ENCODE peak calls at places on chromosome X, in ten cellular contexts. One of them, this sample, is unnamed.

GRCh38 chrX:24149346-24150050 is at the start of gene ZFX:
- DNase-seq in GM12864: no peak
- DNase-seq in AG10803: peak
- DNase-seq in NB4: peak
- DNase-seq in psoas muscle: peak
- DNase-seq in choroid plexus epithelial cell: peak
- DNase-seq in suprapubic skin: no peak
- DNase-seq in CD8-positive, alpha-beta T cell: peak
- DNase-seq in endothelial cell of umbilical vein: peak
- DNase-seq in fibroblast of lung: peak
- DNase-seq in this sample: peak

GRCh38 chrX:71195959-71196727 is 26.9 kb upstream of the GJB1 start:
- DNase-seq in AG10803: no peak
- DNase-seq in suprapubic skin: no peak
- DNase-seq in GM12864: no peak
- DNase-seq in choroid plexus epithelial cell: no peak
- DNase-seq in NB4: peak
- DNase-seq in fibroblast of lung: no peak
- DNase-seq in endothelial cell of umbilical vein: no peak
- DNase-seq in CD8-positive, alpha-beta T cell: peak
- DNase-seq in psoas muscle: no peak
- DNase-seq in this sample: no peak

GRCh38 chrX:68183612-68184214 is 249.6 kb downstream of the OPHN1 start:
- DNase-seq in endothelial cell of umbilical vein: peak
- DNase-seq in psoas muscle: no peak
- DNase-seq in GM12864: no peak
- DNase-seq in CD8-positive, alpha-beta T cell: no peak
- DNase-seq in NB4: peak
- DNase-seq in AG10803: peak
- DNase-seq in suprapubic skin: no peak
- DNase-seq in fibroblast of lung: peak
- DNase-seq in choroid plexus epithelial cell: peak
- DNase-seq in this sample: no peak

GRCh38 chrX:41984628-41985027 is 61.3 kb upstream of the CASK start:
- DNase-seq in suprapubic skin: no peak
- DNase-seq in choroid plexus epithelial cell: no peak
- DNase-seq in NB4: no peak
- DNase-seq in CD8-positive, alpha-beta T cell: no peak
- DNase-seq in AG10803: no peak
- DNase-seq in endothelial cell of umbilical vein: no peak
- DNase-seq in psoas muscle: no peak
- DNase-seq in fibroblast of lung: peak
- DNase-seq in GM12864: no peak
- DNase-seq in this sample: no peak

GRCh38 chrX:110002300-110003166 is at the start of gene TMEM164:
- DNase-seq in GM12864: peak
- DNase-seq in suprapubic skin: peak
- DNase-seq in psoas muscle: peak
- DNase-seq in NB4: peak
- DNase-seq in choroid plexus epithelial cell: peak
- DNase-seq in AG10803: peak
- DNase-seq in fibroblast of lung: peak
- DNase-seq in endothelial cell of umbilical vein: peak
- DNase-seq in CD8-positive, alpha-beta T cell: peak
- DNase-seq in this sample: peak

GRCh38 chrX:43631841-43632240 is 24.3 kb upstream of the MAOA start:
- DNase-seq in NB4: no peak
- DNase-seq in AG10803: no peak
- DNase-seq in GM12864: no peak
- DNase-seq in choroid plexus epithelial cell: peak
- DNase-seq in suprapubic skin: no peak
- DNase-seq in psoas muscle: no peak
- DNase-seq in fibroblast of lung: peak
- DNase-seq in endothelial cell of umbilical vein: no peak
- DNase-seq in CD8-positive, alpha-beta T cell: no peak
- DNase-seq in this sample: no peak

GRCh38 chrX:41960142-41960541 is 36.8 kb upstream of the CASK start:
- DNase-seq in fibroblast of lung: no peak
- DNase-seq in psoas muscle: no peak
- DNase-seq in GM12864: no peak
- DNase-seq in choroid plexus epithelial cell: no peak
- DNase-seq in CD8-positive, alpha-beta T cell: no peak
- DNase-seq in AG10803: no peak
- DNase-seq in endothelial cell of umbilical vein: no peak
- DNase-seq in suprapubic skin: no peak
- DNase-seq in NB4: no peak
- DNase-seq in this sample: no peak

GRCh38 chrX:69163936-69164741 is 1.1 kb downstream of the PJA1 start:
- DNase-seq in fibroblast of lung: peak
- DNase-seq in CD8-positive, alpha-beta T cell: peak
- DNase-seq in endothelial cell of umbilical vein: peak
- DNase-seq in choroid plexus epithelial cell: peak
- DNase-seq in suprapubic skin: no peak
- DNase-seq in NB4: no peak
- DNase-seq in AG10803: no peak
- DNase-seq in psoas muscle: peak
- DNase-seq in GM12864: no peak
- DNase-seq in this sample: peak

GRCh38 chrX:91311969-91312368 is 122.7 kb upstream of the PABPC5 start:
- DNase-seq in choroid plexus epithelial cell: no peak
- DNase-seq in fibroblast of lung: no peak
- DNase-seq in psoas muscle: no peak
- DNase-seq in suprapubic skin: no peak
- DNase-seq in GM12864: no peak
- DNase-seq in CD8-positive, alpha-beta T cell: no peak
- DNase-seq in AG10803: no peak
- DNase-seq in NB4: no peak
- DNase-seq in endothelial cell of umbilical vein: no peak
- DNase-seq in this sample: no peak

GRCh38 chrX:43940811-43941210 is 32.4 kb downstream of the NDP start:
- DNase-seq in suprapubic skin: no peak
- DNase-seq in fibroblast of lung: peak
- DNase-seq in choroid plexus epithelial cell: peak
- DNase-seq in psoas muscle: no peak
- DNase-seq in endothelial cell of umbilical vein: peak
- DNase-seq in AG10803: peak
- DNase-seq in CD8-positive, alpha-beta T cell: no peak
- DNase-seq in NB4: no peak
- DNase-seq in GM12864: no peak
- DNase-seq in this sample: no peak

GRCh38 chrX:15849555-15849954 is 5.1 kb downstream of the AP1S2 start:
- DNase-seq in psoas muscle: no peak
- DNase-seq in NB4: peak
- DNase-seq in fibroblast of lung: no peak
- DNase-seq in endothelial cell of umbilical vein: peak
- DNase-seq in choroid plexus epithelial cell: peak
- DNase-seq in GM12864: no peak
- DNase-seq in AG10803: no peak
- DNase-seq in CD8-positive, alpha-beta T cell: no peak
- DNase-seq in suprapubic skin: no peak
- DNase-seq in this sample: no peak

GRCh38 chrX:15744181-15744867 is 6.3 kb downstream of the CA5B start:
- DNase-seq in AG10803: no peak
- DNase-seq in suprapubic skin: no peak
- DNase-seq in CD8-positive, alpha-beta T cell: no peak
- DNase-seq in NB4: no peak
- DNase-seq in psoas muscle: peak
- DNase-seq in endothelial cell of umbilical vein: no peak
- DNase-seq in choroid plexus epithelial cell: no peak
- DNase-seq in GM12864: no peak
- DNase-seq in fibroblast of lung: peak
- DNase-seq in this sample: no peak

GRCh38 chrX:81174286-81174685 is 27.4 kb downstream of the HMGN5 start:
- DNase-seq in psoas muscle: no peak
- DNase-seq in AG10803: peak
- DNase-seq in NB4: peak
- DNase-seq in suprapubic skin: no peak
- DNase-seq in fibroblast of lung: peak
- DNase-seq in GM12864: no peak
- DNase-seq in CD8-positive, alpha-beta T cell: no peak
- DNase-seq in endothelial cell of umbilical vein: peak
- DNase-seq in choroid plexus epithelial cell: peak
- DNase-seq in this sample: no peak

GRCh38 chrX:141642979-141643378 is 53.5 kb downstream of the SPANXA2 start:
- DNase-seq in NB4: no peak
- DNase-seq in fibroblast of lung: peak
- DNase-seq in AG10803: peak
- DNase-seq in GM12864: no peak
- DNase-seq in choroid plexus epithelial cell: peak
- DNase-seq in suprapubic skin: no peak
- DNase-seq in CD8-positive, alpha-beta T cell: no peak
- DNase-seq in psoas muscle: no peak
- DNase-seq in endothelial cell of umbilical vein: no peak
- DNase-seq in this sample: no peak

DNA sequence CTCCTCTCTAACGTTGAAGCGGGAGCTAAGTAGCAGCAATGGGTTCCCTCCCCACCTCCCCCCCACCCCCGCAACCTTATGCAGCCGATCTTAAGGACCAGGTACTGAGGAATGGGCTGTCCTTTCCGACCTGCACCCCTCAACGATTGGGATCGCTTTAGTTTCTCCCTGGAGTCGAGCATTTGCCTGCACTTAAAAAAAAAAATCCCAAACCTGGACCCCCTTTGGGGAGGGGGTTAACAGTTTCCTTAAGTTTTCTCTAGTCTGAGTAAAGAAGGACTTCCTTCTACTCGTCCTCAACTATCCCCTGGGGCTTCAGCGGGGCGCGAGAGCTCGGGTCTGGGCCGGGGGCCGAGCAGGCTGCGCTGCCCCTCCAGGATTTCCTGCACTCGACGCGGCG is 25.7 kb upstream of the BCORL1 start:
- DNase-seq in choroid plexus epithelial cell: no peak
- DNase-seq in CD8-positive, alpha-beta T cell: no peak
- DNase-seq in suprapubic skin: no peak
- DNase-seq in psoas muscle: no peak
- DNase-seq in endothelial cell of umbilical vein: no peak
- DNase-seq in GM12864: no peak
- DNase-seq in fibroblast of lung: no peak
- DNase-seq in AG10803: no peak
- DNase-seq in NB4: no peak
- DNase-seq in this sample: no peak
- H3K4me3 ChIP-seq in choroid plexus epithelial cell: peak
- H3K4me3 ChIP-seq in CD8-positive, alpha-beta T cell: no peak
- H3K4me3 ChIP-seq in suprapubic skin: peak
- H3K4me3 ChIP-seq in psoas muscle: peak
- H3K4me3 ChIP-seq in endothelial cell of umbilical vein: no peak
- H3K4me3 ChIP-seq in GM12864: no peak
- H3K4me3 ChIP-seq in fibroblast of lung: no peak
- H3K4me3 ChIP-seq in AG10803: peak
- H3K4me3 ChIP-seq in NB4: peak
- H3K4me3 ChIP-seq in this sample: peak

DNA sequence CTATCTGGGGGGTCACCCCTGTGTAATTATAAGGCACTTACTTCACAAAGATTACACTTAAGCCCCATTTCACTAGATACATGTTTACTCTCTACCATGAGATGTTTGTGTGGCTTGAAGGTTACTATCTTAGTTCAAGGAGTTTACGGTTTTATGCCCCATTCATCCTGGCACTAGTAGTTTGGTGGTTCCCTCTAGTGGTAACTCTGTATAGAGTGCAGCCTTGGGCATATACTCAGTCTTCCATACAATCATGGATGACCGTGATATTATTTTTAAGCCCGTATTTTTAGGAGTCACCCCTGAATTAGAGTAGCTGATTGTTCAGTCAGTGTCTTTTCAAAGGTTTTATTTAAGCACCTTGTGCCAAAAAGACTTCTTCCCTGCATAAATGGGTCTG is 109.9 kb upstream of the FAM47C start:
- DNase-seq in endothelial cell of umbilical vein: peak
- DNase-seq in NB4: peak
- DNase-seq in AG10803: peak
- DNase-seq in choroid plexus epithelial cell: peak
- DNase-seq in psoas muscle: no peak
- DNase-seq in CD8-positive, alpha-beta T cell: no peak
- DNase-seq in suprapubic skin: no peak
- DNase-seq in GM12864: no peak
- DNase-seq in fibroblast of lung: no peak
- DNase-seq in this sample: no peak
- TF ChIP-seq CTCF in endothelial cell of umbilical vein: peak
- TF ChIP-seq CTCF in NB4: peak
- TF ChIP-seq CTCF in AG10803: peak
- TF ChIP-seq CTCF in choroid plexus epithelial cell: peak
- TF ChIP-seq CTCF in psoas muscle: no peak
- TF ChIP-seq CTCF in CD8-positive, alpha-beta T cell: no peak
- TF ChIP-seq CTCF in suprapubic skin: no peak
- TF ChIP-seq CTCF in GM12864: peak
- TF ChIP-seq CTCF in fibroblast of lung: peak
- TF ChIP-seq CTCF in this sample: peak

DNA sequence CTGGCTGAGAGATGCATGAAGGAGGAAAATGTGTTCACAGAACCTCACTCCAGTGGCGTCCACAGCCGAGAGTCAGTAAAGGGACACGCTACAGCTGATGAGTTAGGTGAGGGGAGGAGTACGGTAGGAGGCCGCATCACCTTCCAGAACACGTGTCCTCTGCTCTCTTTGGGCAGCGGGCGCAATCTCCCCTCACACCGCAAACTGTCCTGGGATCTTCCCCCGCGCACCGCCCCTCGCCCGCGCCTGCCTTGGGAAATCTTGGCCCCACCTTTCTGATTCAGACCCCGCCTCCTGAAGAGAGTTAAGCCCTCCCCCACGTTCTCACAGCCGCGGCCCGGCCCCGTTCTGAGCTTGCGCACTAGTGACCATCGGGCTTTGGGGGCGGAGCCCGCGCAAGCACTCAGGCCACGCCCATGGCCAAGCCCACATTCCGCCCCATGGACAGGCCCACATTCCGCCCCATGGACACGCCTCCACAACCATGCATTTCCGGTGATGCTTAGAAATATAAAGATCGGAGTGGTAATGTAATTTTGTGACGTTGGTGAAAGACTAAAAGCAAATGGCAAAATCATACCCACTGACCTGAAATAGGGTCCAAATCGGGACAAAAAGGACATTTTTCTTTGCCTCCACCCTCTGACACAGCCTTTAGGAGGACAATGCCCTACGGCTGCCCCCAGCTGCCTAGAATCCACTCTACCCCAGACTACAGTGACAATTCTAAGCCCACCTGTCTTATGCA is 13.3 kb downstream of the SMIM10 start:
- DNase-seq in NB4: peak
- DNase-seq in fibroblast of lung: peak
- DNase-seq in CD8-positive, alpha-beta T cell: peak
- DNase-seq in endothelial cell of umbilical vein: peak
- DNase-seq in choroid plexus epithelial cell: peak
- DNase-seq in GM12864: peak
- DNase-seq in AG10803: peak
- DNase-seq in psoas muscle: peak
- DNase-seq in suprapubic skin: peak
- DNase-seq in this sample: peak
- H3K4me3 ChIP-seq in NB4: peak
- H3K4me3 ChIP-seq in fibroblast of lung: peak
- H3K4me3 ChIP-seq in CD8-positive, alpha-beta T cell: peak
- H3K4me3 ChIP-seq in endothelial cell of umbilical vein: no peak
- H3K4me3 ChIP-seq in choroid plexus epithelial cell: peak
- H3K4me3 ChIP-seq in GM12864: peak
- H3K4me3 ChIP-seq in AG10803: peak
- H3K4me3 ChIP-seq in psoas muscle: peak
- H3K4me3 ChIP-seq in suprapubic skin: peak
- H3K4me3 ChIP-seq in this sample: peak

DNA sequence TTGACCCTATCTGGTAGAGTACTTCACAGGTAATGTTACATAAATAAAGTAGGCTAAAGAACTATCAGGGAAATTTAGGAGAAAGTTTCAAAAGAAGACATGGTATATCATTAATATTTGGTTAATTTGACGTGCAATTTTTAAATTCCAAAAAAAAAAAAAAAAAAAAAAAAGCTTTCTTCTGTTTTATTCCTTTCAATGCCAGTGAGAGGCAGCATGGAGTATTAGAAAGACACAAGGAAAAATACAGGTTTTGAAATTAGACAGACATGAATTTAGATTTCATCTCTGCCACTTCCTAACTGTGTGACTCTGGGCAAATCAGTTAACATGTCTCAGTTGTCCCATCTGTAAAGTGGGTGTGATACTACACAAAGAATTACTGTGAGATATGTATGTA is 132.6 kb downstream of the GPC3 start:
- DNase-seq in AG10803: no peak
- DNase-seq in psoas muscle: no peak
- DNase-seq in suprapubic skin: no peak
- DNase-seq in GM12864: no peak
- DNase-seq in endothelial cell of umbilical vein: no peak
- DNase-seq in CD8-positive, alpha-beta T cell: no peak
- DNase-seq in choroid plexus epithelial cell: peak
- DNase-seq in fibroblast of lung: no peak
- DNase-seq in NB4: no peak
- DNase-seq in this sample: no peak
- TF ChIP-seq CTCF in AG10803: no peak
- TF ChIP-seq CTCF in psoas muscle: no peak
- TF ChIP-seq CTCF in suprapubic skin: no peak
- TF ChIP-seq CTCF in GM12864: no peak
- TF ChIP-seq CTCF in endothelial cell of umbilical vein: no peak
- TF ChIP-seq CTCF in CD8-positive, alpha-beta T cell: no peak
- TF ChIP-seq CTCF in choroid plexus epithelial cell: no peak
- TF ChIP-seq CTCF in fibroblast of lung: no peak
- TF ChIP-seq CTCF in NB4: no peak
- TF ChIP-seq CTCF in this sample: no peak